ENCODE peak calls at places on chromosomes 6 and 20, in four cellular contexts. Q is colonic mucosa; N is stimulated activated CD8-positive, alpha-beta memory T cell treated with anti-CD3 and anti-CD28 coated beads, Interleukin-7, amount 100 ng/mL, for 4 hours; L is stimulated activated CD4-positive, alpha-beta T cell treated with anti-CD3 and anti-CD28 coated beads, Interleukin-1b, Interleukin-23, amount 100 ng/mL, for 48 hours. F is an unnamed sample.

GRCh38 chr6:126897779-126898178 is 220.7 kb upstream of the RSPO3 start:
- DNase-seq in Q (no peak), L (no peak), N (no peak), F (no peak)

GRCh38 chr20:38171301-38172010 is 6.4 kb upstream of the TGM2 start:
- DNase-seq in N (no peak), L (no peak), Q (no peak), F (no peak)

GRCh38 chr20:33353013-33353402 is 48.3 kb downstream of the CDK5RAP1 start:
- DNase-seq in L (no peak), N (no peak), Q (no peak), F (no peak)

GRCh38 chr20:8709627-8710026 is 359.3 kb upstream of the PLCB4 start:
- DNase-seq in Q (no peak), L (no peak), N (no peak), F (no peak)

GRCh38 chr6:18323935-18324707 is 59.8 kb upstream of the DEK start:
- DNase-seq in L (no peak), Q (no peak), N (no peak), F (peak)

GRCh38 chr6:24927234-24927955 is 8.4 kb downstream of the RIPOR2 start:
- DNase-seq in L (no peak), Q (no peak), N (no peak), F (no peak)

GRCh38 chr6:97876711-97877110 is 593.7 kb upstream of the MMS22L start:
- DNase-seq in N (no peak), L (no peak), Q (no peak), F (no peak)

GRCh38 chr6:13554929-13555333 is 19.5 kb upstream of the SIRT5 start:
- DNase-seq in N (no peak), Q (no peak), L (no peak), F (no peak)

GRCh38 chr6:16206595-16207037 is 31.8 kb upstream of the GMPR start:
- DNase-seq in L (peak), N (no peak), Q (peak), F (peak)

GRCh38 chr20:35012227-35013069 is 56.8 kb downstream of the MYH7B start:
- DNase-seq in L (no peak), N (no peak), Q (no peak), F (no peak)

GRCh38 chr20:47792021-47792618 is 6.8 kb upstream of the SULF2 start:
- DNase-seq in N (no peak), Q (no peak), L (no peak), F (peak)

GRCh38 chr6:165884813-165885765 is 222.0 kb upstream of the PDE10A start:
- DNase-seq in Q (peak), L (peak), N (peak), F (peak)

GRCh38 chr6:98648211-98648914 is 186.0 kb upstream of the POU3F2 start:
- DNase-seq in Q (no peak), N (no peak), L (no peak), F (no peak)

GRCh38 chr6:7431594-7432390 is 42.2 kb downstream of the RIOK1 start:
- DNase-seq in L (no peak), N (no peak), Q (no peak), F (no peak)

GRCh38 chr6:37242429-37243052 is 15.0 kb upstream of the TBC1D22B start:
- DNase-seq in L (peak), Q (peak), N (no peak), F (peak)

GRCh38 chr20:62535964-62536363 is 60.2 kb upstream of the GATA5 start:
- DNase-seq in N (no peak), L (no peak), Q (no peak), F (no peak)

GRCh38 chr20:18252597-18253451 is 35.5 kb upstream of the ZNF133 start:
- DNase-seq in L (no peak), Q (no peak), N (no peak), F (peak)